ENCODE peak calls at places on chromosomes 13 and 19, in eight cellular contexts. T is SK-N-SH, B is neural progenitor cell, Y is stomach, O is GM23338, V is AG10803, Q is epithelial cell of esophagus, R is BE2C. S is an unnamed sample.

GRCh38 chr13:107860284-107860683 is 355.1 kb downstream of the LIG4 start:
- DNase-seq in T (peak; percentile 42), V (no peak), O (no peak), Y (no peak), R (peak; percentile 51), Q (no peak), B (no peak), S (no peak)

GRCh38 chr13:73109288-73109899 is 50.6 kb downstream of the KLF5 start:
- DNase-seq in Y (no peak), Q (no peak), B (no peak), O (no peak), V (no peak), T (no peak), R (no peak), S (no peak)

GRCh38 chr19:17402982-17403855 is 2.2 kb downstream of the BST2 start:
- DNase-seq in R (peak; percentile 80), T (peak; percentile 98), Y (no peak), O (peak; percentile 92), B (peak; percentile 93), Q (peak; percentile 19), V (no peak), S (peak; percentile 84)

GRCh38 chr19:7923295-7924191 is 2.4 kb downstream of the CTXN1 start:
- DNase-seq in O (no peak), B (no peak), V (no peak), R (no peak), Y (no peak), T (no peak), Q (no peak), S (no peak)

GRCh38 chr19:18596752-18597157 is 8.2 kb downstream of the REX1BD start:
- DNase-seq in Q (no peak), O (peak; percentile 87), T (peak; percentile 89), R (peak; percentile 74), V (peak; percentile 16), Y (peak; percentile 67), B (peak; percentile 61), S (peak; percentile 51)

GRCh38 chr19:18848860-18849661 is 17.3 kb downstream of the UPF1 start:
- DNase-seq in Q (peak; percentile 31), R (peak; percentile 64), V (peak; percentile 85), T (peak; percentile 70), O (no peak), B (no peak), Y (no peak), S (no peak)

GRCh38 chr19:5430237-5430636 is 25.0 kb upstream of the ZNRF4 start:
- DNase-seq in B (peak; percentile 33), R (no peak), V (no peak), O (peak; percentile 73), T (no peak), Q (no peak), Y (no peak), S (no peak)

GRCh38 chr13:64414381-64414780 is 2815.8 kb downstream of the PCDH9 start:
- DNase-seq in B (no peak), R (no peak), O (no peak), Q (no peak), Y (no peak), T (no peak), V (no peak), S (no peak)

GRCh38 chr19:16013181-16013850 is 63.0 kb upstream of the TPM4 start:
- DNase-seq in R (no peak), Q (no peak), V (no peak), O (no peak), T (no peak), B (no peak), Y (no peak), S (no peak)

GRCh38 chr19:16262618-16263017 is 62.0 kb upstream of the KLF2 start:
- DNase-seq in B (no peak), Y (peak; percentile 95), O (no peak), V (no peak), Q (no peak), R (peak; percentile 53), T (peak; percentile 67), S (no peak)

GRCh38 chr13:32902898-32903297 is 113.3 kb upstream of the KL start:
- DNase-seq in B (peak; percentile 18), Y (peak; percentile 44), Q (no peak), T (no peak), O (peak; percentile 28), V (peak; percentile 67), R (peak; percentile 47), S (no peak)

GRCh38 chr19:45587873-45588272 is 3.3 kb upstream of the OPA3 start:
- DNase-seq in T (no peak), V (no peak), Q (no peak), O (no peak), R (no peak), B (no peak), Y (no peak), S (no peak)

GRCh38 chr19:21908066-21908465 is 72.1 kb upstream of the ZNF43 start:
- DNase-seq in R (no peak), Q (no peak), V (no peak), B (no peak), T (no peak), O (no peak), Y (no peak), S (no peak)

GRCh38 chr19:35963514-35963913 is 27.3 kb downstream of the LRFN3 start:
- DNase-seq in T (no peak), Y (no peak), R (no peak), B (peak; percentile 91), O (peak; percentile 92), Q (peak; percentile 71), V (peak; percentile 62), S (no peak)

GRCh38 chr13:88627071-88627470 is 955.9 kb downstream of the SLITRK5 start:
- DNase-seq in T (no peak), Q (peak; percentile 85), Y (no peak), V (no peak), R (no peak), O (no peak), B (no peak), S (no peak)

GRCh38 chr19:17610384-17610783 is 54.9 kb downstream of the COLGALT1 start:
- DNase-seq in Q (peak; percentile 19), Y (no peak), O (peak; percentile 70), B (no peak), T (peak; percentile 55), R (no peak), V (no peak), S (peak; percentile 77)

GRCh38 chr19:41792513-41793413 is 3.6 kb upstream of the CEACAM3 start:
- DNase-seq in O (peak; percentile 84), B (peak; percentile 79), V (peak; percentile 59), Q (peak; percentile 58), R (peak; percentile 68), T (peak; percentile 50), Y (peak; percentile 61), S (peak; percentile 48)

GRCh38 chr13:113209336-113209879 is at the start of gene CUL4A:
- DNase-seq in R (peak; percentile 85), V (peak; percentile 73), T (peak; percentile 90), Q (peak; percentile 80), Y (peak; percentile 83), O (peak; percentile 92), B (peak; percentile 95), S (peak; percentile 89)

GRCh38 chr13:27379694-27380596 is 44.5 kb upstream of the GTF3A start:
- DNase-seq in B (peak; percentile 83), O (peak; percentile 91), T (peak; percentile 69), Y (peak; percentile 88), R (peak; percentile 81), Q (peak; percentile 66), V (peak; percentile 59), S (peak; percentile 72)

GRCh38 chr13:112747256-112747655 is 57.4 kb downstream of the ATP11A start:
- DNase-seq in R (no peak), Y (no peak), O (no peak), V (no peak), B (no peak), T (no peak), Q (no peak), S (no peak)

GRCh38 chr19:2540646-2541454 is 64.9 kb downstream of the GADD45B start:
- DNase-seq in B (peak; percentile 98), Q (peak; percentile 97), R (no peak), T (no peak), O (peak; percentile 99), Y (peak; percentile 89), V (peak; percentile 100), S (no peak)

GRCh38 chr19:16067205-16067938 is 8.9 kb upstream of the TPM4 start:
- DNase-seq in V (peak; percentile 88), O (no peak), T (no peak), Y (peak; percentile 91), B (no peak), R (no peak), Q (peak; percentile 96), S (no peak)

GRCh38 chr13:76976488-76976887 is 15.4 kb upstream of the CLN5 start:
- DNase-seq in B (no peak), Y (no peak), O (no peak), V (no peak), R (no peak), T (no peak), Q (peak; percentile 89), S (no peak)

GRCh38 chr19:6947745-6948144 is 60.4 kb downstream of the ADGRE1 start:
- DNase-seq in V (peak; percentile 59), T (no peak), Q (peak; percentile 3), R (no peak), O (no peak), B (no peak), Y (no peak), S (peak; percentile 76)

GRCh38 chr19:11659612-11660011 is 62.3 kb downstream of the ZNF627 start:
- DNase-seq in R (no peak), V (peak; percentile 9), Y (no peak), Q (peak; percentile 12), O (peak; percentile 46), T (peak; percentile 51), B (no peak), S (peak; percentile 57)
- TF ChIP-seq CTCF in R (peak; percentile 52), V (peak; percentile 48), Y (peak; percentile 8), Q (peak; percentile 18), O (peak; percentile 51), T (peak; percentile 45), B (peak; percentile 48), S (peak; percentile 51)

GRCh38 chr13:93118081-93118615 is 108.5 kb upstream of the GPC6 start:
- DNase-seq in O (no peak), V (no peak), Q (no peak), R (no peak), T (no peak), B (no peak), Y (no peak), S (no peak)

DNA sequence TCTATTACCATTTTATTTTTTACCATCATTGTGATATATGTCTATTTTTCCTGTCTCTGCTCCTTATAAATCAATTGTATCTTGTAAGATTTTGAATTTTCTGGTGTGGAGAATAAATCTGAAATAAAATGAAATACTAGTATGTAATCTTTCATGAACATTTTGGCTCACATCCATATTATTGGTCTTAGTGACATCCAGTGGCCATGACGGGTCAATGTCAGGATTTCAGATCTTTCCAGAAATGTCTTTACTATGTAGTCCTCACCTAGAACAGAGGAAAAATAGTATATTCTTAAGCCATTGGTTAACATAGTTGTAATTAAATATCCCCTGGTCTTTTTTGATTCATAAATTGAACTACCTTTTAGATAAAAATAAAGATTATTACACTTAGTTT is 109.8 kb upstream of the GPC6 start:
- DNase-seq in Y (no peak), T (peak; percentile 26), Q (no peak), B (no peak), R (peak; percentile 11), O (peak; percentile 30), V (no peak), S (no peak)
- TF ChIP-seq CTCF in Y (no peak), T (peak; percentile 18), Q (no peak), B (peak; percentile 35), R (peak; percentile 61), O (peak; percentile 61), V (no peak), S (no peak)

GRCh38 chr19:54489341-54489740 is 13.3 kb upstream of the LAIR2 start:
- DNase-seq in O (peak; percentile 36), Q (no peak), Y (no peak), T (no peak), R (no peak), V (no peak), B (no peak), S (no peak)
- TF ChIP-seq CTCF in O (no peak), Q (no peak), Y (no peak), T (no peak), R (no peak), V (no peak), B (no peak), S (no peak)

GRCh38 chr13:41513600-41513999 is 56.2 kb downstream of the RGCC start:
- DNase-seq in R (no peak), Q (no peak), T (no peak), B (no peak), Y (no peak), V (no peak), O (no peak), S (no peak)
- TF ChIP-seq CTCF in R (no peak), Q (no peak), T (no peak), B (no peak), Y (no peak), V (no peak), O (no peak), S (no peak)